ENCODE peak calls at places on chromosomes 13 and 19, in four cellular contexts. W is tibial artery; K is GM23338; S is CD8-positive, alpha-beta T cell. Z is an unnamed sample.

GRCh38 chr19:45376045-45376724 is 5.8 kb upstream of the ERCC2 start:
- DNase-seq in W (peak; percentile 37), K (peak; percentile 96), S (no peak), Z (no peak)

GRCh38 chr13:25141042-25141441 is 31.0 kb downstream of the AMER2 start:
- DNase-seq in W (no peak), K (no peak), S (no peak), Z (no peak)

GRCh38 chr19:28846094-28846812 is 366.7 kb downstream of the UQCRFS1 start:
- DNase-seq in W (no peak), K (no peak), S (no peak), Z (no peak)

GRCh38 chr19:40989453-40989852 is 1.6 kb upstream of the CYP2B6 start:
- DNase-seq in W (no peak), K (no peak), S (no peak), Z (no peak)

GRCh38 chr19:5554828-5555227 is 12.9 kb downstream of the TINCR start:
- DNase-seq in W (no peak), K (no peak), S (no peak), Z (no peak)

GRCh38 chr19:7888145-7888825 is at the start of gene LRRC8E:
- DNase-seq in W (no peak), K (peak; percentile 92), S (no peak), Z (no peak)

GRCh38 chr19:6101991-6102390 is 8.3 kb downstream of the RFX2 start:
- DNase-seq in W (no peak), K (no peak), S (no peak), Z (no peak)

GRCh38 chr19:2253106-2254051 is 2.8 kb downstream of the JSRP1 start:
- DNase-seq in W (no peak), K (peak; percentile 87), S (peak; percentile 82), Z (no peak)

GRCh38 chr13:70424928-70425327 is 316.7 kb upstream of the KLHL1 start:
- DNase-seq in W (no peak), K (no peak), S (no peak), Z (no peak)

GRCh38 chr13:38687246-38688229 is 661 bp downstream of the FREM2 start:
- DNase-seq in W (no peak), K (peak; percentile 69), S (no peak), Z (no peak)

GRCh38 chr19:5189318-5189607 is 151.3 kb downstream of the PTPRS start:
- DNase-seq in W (no peak), K (no peak), S (no peak), Z (no peak)

GRCh38 chr13:112638157-112638750 is 50.3 kb upstream of the TUBGCP3 start:
- DNase-seq in W (no peak), K (no peak), S (no peak), Z (no peak)

GRCh38 chr13:51218691-51219090 is 3.5 kb upstream of the FAM124A start:
- DNase-seq in W (no peak), K (no peak), S (no peak), Z (no peak)

GRCh38 chr13:80168089-80168850 is 172.7 kb downstream of the SPRY2 start:
- DNase-seq in W (no peak), K (no peak), S (no peak), Z (no peak)

GRCh38 chr19:5172859-5173577 is 167.6 kb downstream of the PTPRS start:
- DNase-seq in W (peak; percentile 58), K (no peak), S (no peak), Z (peak; percentile 70)

GRCh38 chr19:53537126-53537522 is 821 bp upstream of the ZNF331 start:
- DNase-seq in W (no peak), K (no peak), S (no peak), Z (no peak)

GRCh38 chr13:60577761-60578160 is 180.7 kb downstream of the TDRD3 start:
- DNase-seq in W (no peak), K (no peak), S (no peak), Z (no peak)

GRCh38 chr13:46295531-46296464 is 84.1 kb downstream of the LRRC63 start:
- DNase-seq in W (peak; percentile 34), K (no peak), S (peak; percentile 79), Z (no peak)

GRCh38 chr19:33204136-33204973 is 10.2 kb downstream of the LRP3 start:
- DNase-seq in W (no peak), K (no peak), S (no peak), Z (no peak)

GRCh38 chr19:29535432-29535831 is 9.6 kb downstream of the VSTM2B start:
- DNase-seq in W (no peak), K (peak; percentile 31), S (peak; percentile 29), Z (no peak)

GRCh38 chr19:42466521-42467436 is 24.0 kb upstream of the CXCL17 start:
- DNase-seq in W (no peak), K (no peak), S (no peak), Z (no peak)

GRCh38 chr13:23025848-23026608 is 154.8 kb upstream of the SGCG start:
- DNase-seq in W (no peak), K (no peak), S (no peak), Z (no peak)

GRCh38 chr13:33205804-33206221 is 79.7 kb downstream of the STARD13 start:
- DNase-seq in W (no peak), K (peak; percentile 32), S (no peak), Z (no peak)

GRCh38 chr13:33208290-33208990 is 77.1 kb downstream of the STARD13 start:
- DNase-seq in W (no peak), K (no peak), S (no peak), Z (no peak)

GRCh38 chr13:33206945-33207615 is 78.5 kb downstream of the STARD13 start:
- DNase-seq in W (no peak), K (no peak), S (no peak), Z (no peak)

GRCh38 chr13:33206425-33206824 is 79.1 kb downstream of the STARD13 start:
- DNase-seq in W (no peak), K (no peak), S (no peak), Z (no peak)

DNA sequence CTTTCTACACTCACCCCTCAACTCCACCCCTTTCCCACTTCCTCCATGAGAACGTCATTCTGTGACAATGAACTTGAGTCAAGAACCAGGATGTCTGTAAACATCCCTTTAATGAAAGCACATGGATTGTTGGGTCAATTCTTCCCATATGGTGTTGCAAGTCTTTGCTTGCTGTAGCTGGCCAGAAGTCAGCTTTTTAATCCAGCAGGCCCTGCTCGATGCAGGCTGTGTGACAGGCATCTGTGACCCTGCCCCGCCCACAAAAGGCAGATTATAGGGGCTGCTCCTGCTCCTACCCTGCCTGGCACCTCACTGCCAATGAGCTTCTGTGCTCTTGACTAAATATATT is 78.0 kb downstream of the STARD13 start:
- DNase-seq in W (no peak), K (no peak), S (no peak), Z (no peak)
- H3K4me3 ChIP-seq in W (no peak overlapping the region), K (no peak overlapping the region), S (no peak overlapping the region), Z (no peak overlapping the region)

GRCh38 chr19:18294467-18294864 is 13.0 kb upstream of the JUND start:
- DNase-seq in W (peak; percentile 35), K (peak; percentile 59), S (peak; percentile 88), Z (peak; percentile 82)

GRCh38 chr19:18292810-18293641 is 11.6 kb upstream of the JUND start:
- DNase-seq in W (peak; percentile 88), K (peak; percentile 97), S (no peak), Z (peak; percentile 93)

GRCh38 chr19:18292460-18292809 is 11.0 kb upstream of the JUND start:
- DNase-seq in W (no peak), K (peak; percentile 70), S (no peak), Z (no peak)

GRCh38 chr19:18295034-18295451 is 13.6 kb upstream of the JUND start:
- DNase-seq in W (no peak), K (no peak), S (no peak), Z (no peak)

DNA sequence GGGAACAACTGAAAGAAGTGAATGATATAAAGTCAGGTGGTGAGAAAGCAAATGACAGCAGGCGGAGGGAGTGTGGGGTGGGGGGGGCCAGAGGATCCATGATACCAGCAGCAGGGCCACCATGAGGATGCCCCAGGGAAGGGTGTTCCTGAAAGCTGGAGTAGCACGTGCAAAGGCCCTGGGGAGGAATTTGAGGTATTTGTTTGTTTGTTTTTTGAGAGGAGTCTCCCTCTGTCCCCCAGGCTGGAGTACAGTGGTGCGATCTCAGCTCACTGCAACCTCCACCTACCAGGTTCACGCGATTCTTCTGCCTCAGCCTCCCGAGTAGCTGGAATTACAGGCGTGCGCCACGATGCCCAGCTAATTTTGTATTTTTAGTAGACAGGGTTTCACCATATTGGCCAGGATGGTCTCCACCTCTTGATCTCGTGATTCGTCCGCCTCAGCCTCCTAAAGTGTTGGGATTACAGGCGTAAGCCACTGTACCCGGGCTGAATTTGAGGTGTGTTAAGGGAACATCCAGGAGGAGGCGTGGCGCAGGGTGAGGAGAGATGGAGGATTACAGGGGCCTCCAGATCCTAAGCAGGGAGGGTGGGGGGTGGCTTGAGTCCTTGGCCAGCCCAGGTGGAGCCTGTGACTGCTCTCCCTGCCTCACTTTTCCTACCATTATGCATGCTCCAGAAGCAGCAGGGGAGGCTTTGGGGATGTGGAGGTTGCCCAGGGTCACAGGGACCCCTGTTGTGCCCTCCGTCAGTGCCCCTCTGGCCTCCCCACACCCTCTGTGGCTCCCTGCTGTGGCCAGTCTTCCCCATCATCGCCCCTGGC is 12.4 kb upstream of the JUND start:
- DNase-seq in W (peak; percentile 37), K (peak; percentile 56), S (no peak), Z (no peak)
- H3K4me1 ChIP-seq in W (peaks cover 8% of the 10 kb centered on the region), K (peaks cover 40% of the 10 kb centered on the region), S (peaks cover 54% of the 10 kb centered on the region), Z (no peaks in the 10 kb centered on the region)

GRCh38 chr19:10680545-10681135 is 20.6 kb upstream of the QTRT1 start:
- DNase-seq in W (no peak), K (no peak), S (no peak), Z (no peak)
- H3K4me3 ChIP-seq in W (no peak overlapping the region), K (no peak overlapping the region), S (no peak overlapping the region), Z (no peak overlapping the region)

DNA sequence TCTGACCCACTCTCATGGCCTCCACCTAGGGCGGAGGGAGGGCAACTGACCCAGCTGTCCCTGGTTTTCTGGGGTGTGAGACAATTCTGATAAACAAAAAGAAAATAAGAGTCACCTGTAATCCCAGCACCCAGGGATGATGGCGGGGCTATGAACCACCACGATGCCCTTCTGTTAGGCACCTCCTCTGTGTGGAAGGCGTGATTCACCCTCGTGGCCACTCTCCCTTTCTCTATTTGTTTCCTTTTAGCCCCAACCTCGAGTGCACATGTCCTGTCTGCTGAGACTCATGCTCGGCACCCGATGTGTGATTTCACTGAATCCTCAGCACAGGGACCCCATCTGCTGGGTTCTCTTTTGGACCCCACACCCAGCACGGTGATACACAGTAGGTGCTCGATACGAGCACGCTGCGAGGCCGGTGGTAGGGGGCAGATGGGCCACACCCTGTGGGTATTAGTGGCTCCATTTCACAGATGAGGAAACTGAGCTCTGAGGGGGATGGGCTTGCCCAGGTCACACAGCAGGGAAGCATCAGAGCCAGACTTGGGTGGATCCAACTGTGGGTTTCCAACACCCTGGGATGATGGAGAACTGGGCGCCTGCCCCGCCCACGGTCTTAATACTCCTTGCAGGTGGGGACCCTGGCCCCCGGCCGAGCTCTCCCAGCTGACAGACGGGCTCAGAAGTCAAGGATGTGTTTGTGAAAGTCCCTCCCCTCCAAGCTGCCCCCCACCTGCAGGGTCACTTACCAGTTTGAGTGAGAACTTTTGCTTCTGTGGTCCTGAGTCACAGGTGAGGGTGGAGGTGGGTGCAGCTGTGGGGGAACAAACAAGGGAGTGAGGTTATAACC is 24.9 kb downstream of the VRK3 start:
- DNase-seq in W (no peak), K (no peak), S (no peak), Z (no peak)
- H3K4me1 ChIP-seq in W (no peaks in the 10 kb centered on the region), K (no peaks in the 10 kb centered on the region), S (no peaks in the 10 kb centered on the region), Z (no peaks in the 10 kb centered on the region)

DNA sequence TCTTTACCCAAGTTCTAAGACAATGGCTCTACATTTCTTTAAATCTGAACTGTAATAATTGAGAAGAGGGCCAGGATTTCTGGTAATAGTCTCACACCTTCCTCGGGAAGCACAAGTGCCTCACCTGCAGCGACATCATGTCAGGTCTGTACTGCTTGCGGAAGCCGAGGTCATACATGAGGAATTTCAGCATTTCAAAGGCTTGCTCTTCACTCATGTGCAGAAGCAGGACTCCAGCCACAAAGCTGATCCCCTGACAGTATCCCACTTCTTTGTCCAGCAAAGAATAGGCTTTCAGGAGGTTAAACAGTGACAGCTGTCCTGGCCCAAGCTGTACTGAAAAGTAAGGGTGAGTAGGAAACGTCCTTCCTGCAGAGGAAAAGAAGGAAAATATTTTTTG is 182.8 kb downstream of the TBC1D4 start:
- DNase-seq in W (no peak), K (no peak), S (no peak), Z (no peak)
- H3K4me3 ChIP-seq in W (no peak overlapping the region), K (no peak overlapping the region), S (no peak overlapping the region), Z (no peak overlapping the region)